ENCODE peak calls at places on chromosomes 7 and 10, in nine cellular contexts. Y is heart left ventricle, I is mammary epithelial cell, V is prostate gland, L is upper lobe of right lung, E is astrocyte of the cerebellum, X is right lobe of liver, Q is body of pancreas, S is ascending aorta. U is an unnamed sample.

GRCh38 chr7:8178353-8178752 is 83.6 kb downstream of the ICA1 start:
- DNase-seq in Y (no peak), I (no peak), V (no peak), L (no peak), E (no peak), X (no peak), Q (no peak), S (no peak), U (no peak)

GRCh38 chr7:522071-522937 is 2.7 kb upstream of the PDGFA start:
- DNase-seq in Y (peak; percentile 80), I (peak; percentile 58), V (peak; percentile 62), L (no peak), E (no peak), X (peak; percentile 66), Q (peak; percentile 86), S (peak; percentile 87), U (no peak)

GRCh38 chr10:125217986-125218675 is 57.8 kb upstream of the CTBP2 start:
- DNase-seq in Y (no peak), I (no peak), V (no peak), L (no peak), E (no peak), X (no peak), Q (no peak), S (no peak), U (no peak)

GRCh38 chr10:90856964-90857634 is 740 bp downstream of the HTR7 start:
- DNase-seq in Y (no peak), I (peak; percentile 43), V (no peak), L (no peak), E (no peak), X (peak; percentile 26), Q (no peak), S (no peak), U (no peak)

GRCh38 chr7:45457591-45457990 is 116.6 kb upstream of the ADCY1 start:
- DNase-seq in Y (no peak), I (no peak), V (no peak), L (no peak), E (no peak), X (no peak), Q (no peak), S (no peak), U (no peak)

GRCh38 chr7:101723835-101724234 is 93.6 kb upstream of the CUX1 start:
- DNase-seq in Y (no peak), I (no peak), V (no peak), L (no peak), E (no peak), X (no peak), Q (no peak), S (no peak), U (no peak)

GRCh38 chr7:106538638-106539037 is 122.3 kb downstream of the CCDC71L start:
- DNase-seq in Y (no peak), I (no peak), V (no peak), L (no peak), E (no peak), X (no peak), Q (no peak), S (no peak), U (no peak)

GRCh38 chr7:98641646-98642489 is 24.8 kb downstream of the NPTX2 start:
- DNase-seq in Y (no peak), I (no peak), V (no peak), L (peak; percentile 27), E (no peak), X (no peak), Q (no peak), S (no peak), U (no peak)

GRCh38 chr7:130932088-130932487 is 198.1 kb upstream of the KLF14 start:
- DNase-seq in Y (no peak), I (no peak), V (no peak), L (no peak), E (no peak), X (no peak), Q (no peak), S (no peak), U (no peak)

GRCh38 chr7:121069346-121070100 is 81.0 kb downstream of the CPED1 start:
- DNase-seq in Y (peak; percentile 45), I (no peak), V (peak; percentile 32), L (no peak), E (no peak), X (no peak), Q (no peak), S (peak; percentile 87), U (no peak)

DNA sequence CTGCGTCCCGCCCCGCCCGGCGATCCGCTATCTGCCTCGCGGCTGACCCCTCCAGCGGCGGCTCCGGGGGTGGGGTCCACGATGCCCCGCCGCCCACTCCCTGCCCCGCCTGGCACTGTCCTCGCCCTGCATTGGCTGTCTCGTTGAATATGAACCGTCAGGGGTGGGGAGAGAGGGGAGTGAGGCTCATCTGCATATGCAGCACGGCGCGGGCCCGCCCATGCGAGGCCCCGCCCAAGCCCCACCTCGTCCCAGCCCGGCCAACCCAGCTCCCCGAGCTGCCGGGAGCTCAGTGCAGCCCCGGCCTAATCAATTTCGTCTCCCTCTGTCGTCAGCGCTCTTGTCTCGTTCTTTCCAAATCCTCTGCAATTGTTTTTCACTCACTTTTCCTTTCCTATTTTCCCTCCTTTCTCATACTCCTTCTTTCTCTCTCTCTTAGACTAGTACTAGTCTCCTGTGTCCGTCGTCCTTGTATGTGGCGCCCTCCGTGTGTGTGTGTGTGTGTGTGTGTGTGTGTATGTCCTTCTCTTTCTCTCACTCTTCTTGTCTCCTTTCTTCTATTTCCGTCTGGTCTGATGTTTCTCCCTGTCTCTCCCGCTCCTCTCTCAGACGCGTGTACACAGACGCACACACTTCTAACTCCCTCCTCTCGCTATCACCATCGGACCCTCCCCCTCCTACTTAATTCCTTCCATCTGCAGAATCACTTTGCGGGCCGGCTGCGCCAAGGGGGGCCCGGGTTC is 455 bp upstream of the ZCCHC24 start:
- DNase-seq in Y (peak; percentile 99), I (peak; percentile 98), V (peak; percentile 97), L (peak; percentile 99), E (peak; percentile 98), X (peak; percentile 99), Q (peak; percentile 99), S (peak; percentile 99), U (peak; percentile 72)
- H3K4me3 ChIP-seq in Y (peak overlapping the region; percentile 90), I (peak overlapping the region; percentile 60), V (peak overlapping the region; percentile 84), L (peak overlapping the region; percentile 86), E (peak overlapping the region; percentile 89), X (peak overlapping the region; percentile 90), Q (peak overlapping the region; percentile 19), S (peak overlapping the region; percentile 93), U (peak overlapping the region; percentile 60)

GRCh38 chr10:100744136-100744979 is 1.0 kb upstream of the PAX2 start:
- DNase-seq in Y (no peak), I (no peak), V (no peak), L (no peak), E (no peak), X (no peak), Q (no peak), S (no peak), U (no peak)

GRCh38 chr10:100747061-100747825 is 1.9 kb downstream of the PAX2 start:
- DNase-seq in Y (no peak), I (no peak), V (no peak), L (no peak), E (no peak), X (no peak), Q (no peak), S (no peak), U (no peak)

GRCh38 chr10:100746413-100746931 is 1.1 kb downstream of the PAX2 start:
- DNase-seq in Y (no peak), I (no peak), V (no peak), L (no peak), E (no peak), X (no peak), Q (no peak), S (no peak), U (no peak)

GRCh38 chr10:100744980-100745881 is at the start of gene PAX2:
- DNase-seq in Y (no peak), I (no peak), V (no peak), L (no peak), E (no peak), X (no peak), Q (no peak), S (no peak), U (no peak)

DNA sequence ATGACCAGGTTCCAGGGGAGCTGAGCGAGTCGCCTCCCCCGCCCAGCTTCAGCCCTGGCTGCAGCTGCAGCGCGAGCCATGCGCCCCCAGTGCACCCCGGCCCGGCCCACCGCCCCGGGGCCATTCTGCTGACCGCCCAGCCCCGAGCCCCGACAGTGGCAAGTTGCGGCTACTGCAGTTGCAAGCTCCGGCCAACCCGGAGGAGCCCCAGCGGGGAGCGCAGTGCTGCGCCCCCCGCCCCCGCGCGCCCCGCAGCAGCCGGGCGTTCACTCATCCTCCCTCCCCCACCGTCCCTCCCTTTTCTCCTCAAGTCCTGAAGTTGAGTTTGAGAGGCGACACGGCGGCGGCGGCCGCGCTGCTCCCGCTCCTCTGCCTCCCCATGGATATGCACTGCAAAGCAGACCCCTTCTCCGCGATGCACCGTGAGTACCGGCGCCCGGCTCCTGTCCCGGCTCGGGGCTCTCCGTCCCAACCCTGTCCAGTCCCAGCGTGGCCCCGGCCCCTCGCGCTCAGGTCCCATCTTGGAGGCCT is 565 bp downstream of the PAX2 start:
- DNase-seq in Y (no peak), I (no peak), V (no peak), L (no peak), E (no peak), X (no peak), Q (no peak), S (no peak), U (no peak)
- H3K4me3 ChIP-seq in Y (no peak overlapping the region), I (no peak overlapping the region), V (no peak overlapping the region), L (no peak overlapping the region), E (no peak overlapping the region), X (no peak overlapping the region), Q (no peak overlapping the region), S (peak overlapping the region; percentile 47), U (peak overlapping the region; percentile 58)

GRCh38 chr7:17623546-17624185 is 316.6 kb downstream of the SNX13 start:
- DNase-seq in Y (no peak), I (no peak), V (no peak), L (no peak), E (no peak), X (no peak), Q (no peak), S (no peak), U (no peak)
- H3K4me3 ChIP-seq in Y (no peak overlapping the region), I (no peak overlapping the region), V (no peak overlapping the region), L (no peak overlapping the region), E (no peak overlapping the region), X (no peak overlapping the region), Q (no peak overlapping the region), S (no peak overlapping the region), U (no peak overlapping the region)

DNA sequence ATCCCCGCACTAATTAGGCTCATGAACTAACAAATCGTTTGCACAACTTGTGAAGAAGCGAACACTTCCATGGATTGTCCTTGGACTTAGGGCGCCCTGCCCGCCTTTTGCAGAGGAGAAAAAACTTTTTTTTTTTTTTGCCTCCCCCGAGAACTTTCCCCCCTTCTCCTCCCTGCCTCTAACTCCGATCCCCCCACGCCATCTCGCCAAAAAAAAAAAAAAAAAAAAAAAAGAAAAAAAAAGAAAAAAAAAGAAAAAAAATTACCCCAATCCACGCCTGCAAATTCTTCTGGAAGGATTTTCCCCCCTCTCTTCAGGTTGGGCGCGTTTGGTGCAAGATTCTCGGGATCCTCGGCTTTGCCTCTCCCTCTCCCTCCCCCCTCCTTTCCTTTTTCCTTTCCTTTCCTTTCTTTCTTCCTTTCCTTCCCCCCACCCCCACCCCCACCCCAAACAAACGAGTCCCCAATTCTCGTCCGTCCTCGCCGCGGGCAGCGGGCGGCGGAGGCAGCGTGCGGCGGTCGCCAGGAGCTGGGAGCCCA is at the start of gene EMX2:
- DNase-seq in Y (no peak), I (no peak), V (no peak), L (no peak), E (no peak), X (no peak), Q (no peak), S (peak; percentile 15), U (no peak)
- H3K4me3 ChIP-seq in Y (peak within 1 kb of the TSS; percentile 15), I (no peak within 1 kb of the TSS), V (no peak within 1 kb of the TSS), L (peak within 1 kb of the TSS; percentile 4), E (peak within 1 kb of the TSS; percentile 14), X (no peak within 1 kb of the TSS), Q (peak within 1 kb of the TSS; percentile 12), S (peak within 1 kb of the TSS; percentile 43), U (peak within 1 kb of the TSS; percentile 28)